ENCODE peak calls at places on chromosomes 2 and 18, in ten cellular contexts. T is GOT3; M is fibroblast of lung; L is NCI-H1694 treated with DMSO at 0.1 percent for 48 hours; A is Calu3; X is activated T-cell treated with anti-CD3 and anti-CD28 coated beads, Interleukin-2, amount 50 U/mL, for 72 hours; N is T-helper 9 cell; U is stimulated activated CD4-positive, alpha-beta T cell treated with anti-CD3 and anti-CD28 coated beads, Interleukin-4, amount 100 ng/mL, for 4 hours; H is caudate nucleus; Q is Peyer's patch. Z is an unnamed sample.

GRCh38 chr2:47690132-47690531 is 92.8 kb upstream of the MSH6 start:
- DNase-seq in T (no peak), M (no peak), L (no peak), A (no peak), X (no peak), N (no peak), U (no peak), H (no peak), Q (no peak), Z (no peak)

GRCh38 chr2:175195012-175195411 is 13.5 kb upstream of the ATP5MC3 start:
- DNase-seq in T (no peak), M (no peak), L (no peak), A (no peak), X (no peak), N (no peak), U (no peak), H (no peak), Q (no peak), Z (no peak)

GRCh38 chr2:191015831-191016230 is 1.9 kb upstream of the STAT1 start:
- DNase-seq in T (no peak), M (no peak), L (no peak), A (no peak), X (no peak), N (no peak), U (no peak), H (no peak), Q (no peak), Z (no peak)

GRCh38 chr2:202848813-202849212 is 22.8 kb downstream of the ICA1L start:
- DNase-seq in T (no peak), M (no peak), L (no peak), A (no peak), X (no peak), N (no peak), U (no peak), H (no peak), Q (no peak), Z (no peak)

GRCh38 chr2:111898703-111899514 is 502 bp downstream of the MERTK start:
- DNase-seq in T (no peak), M (peak; percentile 14), L (no peak), A (no peak), X (peak; percentile 44), N (peak; percentile 6), U (peak; percentile 21), H (no peak), Q (peak; percentile 57), Z (no peak)

GRCh38 chr18:21230436-21230835 is 11.6 kb upstream of the GREB1L start:
- DNase-seq in T (no peak), M (peak; percentile 41), L (no peak), A (no peak), X (no peak), N (no peak), U (no peak), H (no peak), Q (no peak), Z (no peak)

GRCh38 chr18:59139291-59139614 is 431 bp upstream of the SEC11C start:
- DNase-seq in T (peak; percentile 58), M (peak; percentile 81), L (peak; percentile 92), A (peak; percentile 93), X (peak; percentile 93), N (peak; percentile 90), U (peak; percentile 88), H (peak; percentile 95), Q (peak; percentile 97), Z (peak; percentile 46)

GRCh38 chr18:59488899-59489298 is 129.8 kb upstream of the LMAN1 start:
- DNase-seq in T (no peak), M (no peak), L (no peak), A (no peak), X (no peak), N (no peak), U (no peak), H (no peak), Q (no peak), Z (no peak)

GRCh38 chr2:26521054-26521912 is 43.4 kb upstream of the OTOF start:
- DNase-seq in T (no peak), M (peak; percentile 5), L (peak; percentile 54), A (peak; percentile 67), X (peak; percentile 11), N (no peak), U (no peak), H (peak; percentile 13), Q (no peak), Z (no peak)

GRCh38 chr2:7703048-7703447 is 785.8 kb downstream of the RNF144A start:
- DNase-seq in T (no peak), M (no peak), L (no peak), A (no peak), X (no peak), N (no peak), U (no peak), H (no peak), Q (no peak), Z (no peak)

GRCh38 chr2:182887093-182887492 is 20.7 kb upstream of the FRZB start:
- DNase-seq in T (no peak), M (no peak), L (no peak), A (no peak), X (no peak), N (no peak), U (no peak), H (no peak), Q (no peak), Z (no peak)

GRCh38 chr2:207330912-207331311 is 165.2 kb upstream of the KLF7 start:
- DNase-seq in T (peak; percentile 3), M (peak; percentile 97), L (no peak), A (no peak), X (peak; percentile 88), N (no peak), U (peak; percentile 23), H (no peak), Q (no peak), Z (peak; percentile 86)

GRCh38 chr2:46072146-46072820 is 224.9 kb upstream of the EPAS1 start:
- DNase-seq in T (no peak), M (peak; percentile 74), L (no peak), A (no peak), X (no peak), N (no peak), U (no peak), H (no peak), Q (no peak), Z (no peak)

GRCh38 chr2:159736048-159736447 is 23.7 kb downstream of the MARCHF7 start:
- DNase-seq in T (no peak), M (peak; percentile 82), L (no peak), A (no peak), X (no peak), N (no peak), U (no peak), H (no peak), Q (no peak), Z (no peak)

GRCh38 chr2:119873350-119874013 is 113.8 kb downstream of the PTPN4 start:
- DNase-seq in T (no peak), M (peak; percentile 36), L (no peak), A (no peak), X (no peak), N (no peak), U (no peak), H (no peak), Q (no peak), Z (no peak)

GRCh38 chr18:76519156-76519549 is 24.1 kb upstream of the ZNF516 start:
- DNase-seq in T (no peak), M (peak; percentile 22), L (no peak), A (no peak), X (no peak), N (no peak), U (no peak), H (no peak), Q (no peak), Z (no peak)

GRCh38 chr2:148130571-148130970 is 109.7 kb downstream of the MBD5 start:
- DNase-seq in T (no peak), M (peak; percentile 70), L (no peak), A (peak; percentile 39), X (no peak), N (no peak), U (no peak), H (no peak), Q (no peak), Z (no peak)

GRCh38 chr2:220215785-220216184 is 588.4 kb downstream of the SLC4A3 start:
- DNase-seq in T (no peak), M (no peak), L (peak; percentile 24), A (no peak), X (no peak), N (no peak), U (no peak), H (no peak), Q (no peak), Z (no peak)

Z was measured in non-pigmented ciliary epithelial cell.